ENCODE peak calls at places on chromosomes 12 and 14, in nine cellular contexts. L is NCI-H446 treated with DMSO at 0.1 percent for 48 hours; A is stimulated activated CD8-positive, alpha-beta memory T cell treated with anti-CD3 and anti-CD28 coated beads, Interleukin-4, amount 100 ng/mL, for 1 hour; E is neural crest cell; O is CD4-positive, CD25-positive, alpha-beta regulatory T cell; R is activated B cell treated with CpG ODN at 0.5 μM for 24 hours; D is NCI-H1694 treated with DMSO at 0.1 percent for 48 hours; B is activated CD4-positive, alpha-beta T cell treated with anti-CD3 and anti-CD28 coated beads, Interleukin-2, amount 50 U/mL, for 4 hours; S is HT-29. M is an unnamed sample.

GRCh38 chr12:111330800-111331752 is 37.8 kb downstream of the PHETA1 start:
- DNase-seq in L (peak), A (no peak), E (no peak), O (no peak), R (no peak), D (peak), B (no peak), S (peak), M (no peak)

GRCh38 chr14:105867961-105868599 is 341.7 kb downstream of the TMEM121 start:
- DNase-seq in L (no peak), A (no peak), E (no peak), O (no peak), R (no peak), D (peak), B (no peak), S (no peak), M (no peak)

GRCh38 chr14:30427846-30428245 is 131.1 kb upstream of the G2E3 start:
- DNase-seq in L (no peak), A (no peak), E (no peak), O (no peak), R (no peak), D (no peak), B (no peak), S (no peak), M (no peak)

GRCh38 chr12:102824218-102824835 is 92.7 kb downstream of the PAH start:
- DNase-seq in L (no peak), A (no peak), E (peak), O (no peak), R (no peak), D (no peak), B (no peak), S (no peak), M (no peak)

GRCh38 chr12:14558377-14559051 is 9.2 kb downstream of the PLBD1 start:
- DNase-seq in L (no peak), A (no peak), E (no peak), O (no peak), R (no peak), D (no peak), B (no peak), S (no peak), M (no peak)

GRCh38 chr12:3305904-3306619 is 184.9 kb upstream of the PRMT8 start:
- DNase-seq in L (no peak), A (no peak), E (no peak), O (no peak), R (no peak), D (no peak), B (no peak), S (no peak), M (no peak)

GRCh38 chr12:127599441-127599840 is 667.5 kb upstream of the TMEM132C start:
- DNase-seq in L (peak), A (no peak), E (no peak), O (no peak), R (no peak), D (no peak), B (no peak), S (no peak), M (no peak)

GRCh38 chr12:53289891-53290290 is 5.5 kb upstream of the PFDN5 start:
- DNase-seq in L (no peak), A (no peak), E (no peak), O (no peak), R (no peak), D (no peak), B (no peak), S (no peak), M (no peak)

GRCh38 chr14:44846232-44846824 is 115.4 kb downstream of the KLHL28 start:
- DNase-seq in L (peak), A (no peak), E (peak), O (peak), R (no peak), D (peak), B (no peak), S (peak), M (no peak)

GRCh38 chr12:48810817-48811453 is 7.4 kb upstream of the CACNB3 start:
- DNase-seq in L (no peak), A (no peak), E (no peak), O (no peak), R (no peak), D (no peak), B (no peak), S (no peak), M (no peak)

GRCh38 chr12:64125913-64126312 is 96.2 kb downstream of the KICS2 start:
- DNase-seq in L (peak), A (no peak), E (no peak), O (no peak), R (no peak), D (no peak), B (no peak), S (no peak), M (no peak)

GRCh38 chr14:68862954-68863594 is 70.2 kb upstream of the ZFP36L1 start:
- DNase-seq in L (peak), A (peak), E (peak), O (peak), R (peak), D (peak), B (peak), S (peak), M (peak)

GRCh38 chr12:48002179-48002601 is 2.1 kb downstream of the COL2A1 start:
- DNase-seq in L (no peak), A (no peak), E (peak), O (no peak), R (no peak), D (no peak), B (no peak), S (no peak), M (no peak)

GRCh38 chr14:30194769-30195168 is 267.1 kb upstream of the PRKD1 start:
- DNase-seq in L (peak), A (no peak), E (no peak), O (no peak), R (no peak), D (no peak), B (no peak), S (no peak), M (no peak)

GRCh38 chr14:67018720-67019119 is 170.5 kb upstream of the GARIN2 start:
- DNase-seq in L (no peak), A (no peak), E (no peak), O (no peak), R (no peak), D (no peak), B (no peak), S (no peak), M (no peak)

GRCh38 chr12:131943389-131943788 is 6.4 kb upstream of the EP400 start:
- DNase-seq in L (no peak), A (no peak), E (no peak), O (no peak), R (no peak), D (no peak), B (no peak), S (no peak), M (no peak)

GRCh38 chr12:12533238-12533829 is 29.3 kb downstream of the DUSP16 start:
- DNase-seq in L (peak), A (no peak), E (no peak), O (no peak), R (no peak), D (no peak), B (no peak), S (no peak), M (no peak)

GRCh38 chr14:66746316-66747006 is 238.5 kb downstream of the GPHN start:
- DNase-seq in L (no peak), A (no peak), E (no peak), O (peak), R (no peak), D (peak), B (no peak), S (peak), M (no peak)

GRCh38 chr14:99503848-99504453 is 22.7 kb downstream of the CCNK start:
- DNase-seq in L (no peak), A (no peak), E (no peak), O (no peak), R (no peak), D (no peak), B (no peak), S (no peak), M (no peak)

GRCh38 chr12:27781680-27782079 is 1.6 kb upstream of the MANSC4 start:
- DNase-seq in L (peak), A (no peak), E (no peak), O (no peak), R (no peak), D (no peak), B (no peak), S (no peak), M (no peak)

GRCh38 chr12:632102-632696 is 31.0 kb downstream of the NINJ2 start:
- DNase-seq in L (no peak), A (no peak), E (no peak), O (no peak), R (no peak), D (no peak), B (no peak), S (peak), M (no peak)

M was measured in stimulated activated naive CD4-positive, alpha-beta T cell treated with Interleukin-2 at 50 U/mL for 16 hours.